ENCODE peak calls at places on chromosomes 5 and 9, in seven cellular contexts. H is prostate gland, W is neural progenitor cell, O is PC-9, Q is heart left ventricle, R is RWPE2, J is transverse colon. T is an unnamed sample.

GRCh38 chr9:137875354-137875753 is 2.2 kb upstream of the CACNA1B start:
- DNase-seq in Q (no peak), O (no peak), R (no peak), H (no peak), W (no peak), J (no peak), T (no peak)

GRCh38 chr5:33448118-33448517 is 7.4 kb downstream of the TARS1 start:
- DNase-seq in Q (no peak), O (no peak), R (no peak), W (no peak), H (no peak), J (no peak), T (no peak)

GRCh38 chr5:81517462-81517861 is 123.5 kb upstream of the ACOT12 start:
- DNase-seq in Q (no peak), O (no peak), J (no peak), H (no peak), W (no peak), R (no peak), T (no peak)

GRCh38 chr5:91136271-91136670 is 246.8 kb downstream of the ARRDC3 start:
- DNase-seq in Q (no peak), R (no peak), H (no peak), W (no peak), O (peak; percentile 38), J (no peak), T (peak; percentile 22)

GRCh38 chr5:6253281-6253680 is 125.1 kb downstream of the MED10 start:
- DNase-seq in J (no peak), Q (no peak), H (no peak), W (no peak), O (no peak), R (no peak), T (no peak)

GRCh38 chr9:110835404-110835803 is 166.8 kb downstream of the MUSK start:
- DNase-seq in Q (no peak), J (no peak), R (no peak), O (no peak), H (no peak), W (no peak), T (peak; percentile 40)

GRCh38 chr5:134129411-134130238 is 15.1 kb downstream of the TCF7 start:
- DNase-seq in J (no peak), R (no peak), O (no peak), H (no peak), W (no peak), Q (no peak), T (no peak)

GRCh38 chr5:143102414-143102813 is 301.1 kb downstream of the NR3C1 start:
- DNase-seq in J (no peak), R (no peak), Q (peak; percentile 38), O (no peak), H (no peak), W (no peak), T (no peak)

GRCh38 chr9:110334183-110334582 is 3.5 kb downstream of the TXNDC8 start:
- DNase-seq in Q (no peak), H (no peak), O (no peak), J (no peak), W (no peak), R (no peak), T (no peak)

GRCh38 chr5:170635706-170636105 is 131.9 kb downstream of the KCNIP1 start:
- DNase-seq in W (no peak), O (no peak), R (no peak), H (no peak), Q (no peak), J (no peak), T (no peak)

GRCh38 chr5:150058480-150059126 is 27.8 kb downstream of the CSF1R start:
- DNase-seq in R (peak; percentile 52), O (no peak), Q (no peak), W (no peak), J (no peak), H (no peak), T (peak; percentile 76)

GRCh38 chr9:130659699-130660248 is 4.6 kb upstream of the PRDM12 start:
- DNase-seq in H (no peak), J (no peak), W (peak; percentile 65), O (no peak), R (no peak), Q (no peak), T (no peak)

GRCh38 chr9:81819859-81820546 is 108.2 kb upstream of the SPATA31D4 start:
- DNase-seq in W (peak; percentile 37), H (no peak), R (no peak), J (no peak), O (no peak), Q (no peak), T (no peak)

GRCh38 chr9:94779101-94779500 is 52.6 kb downstream of the AOPEP start:
- DNase-seq in W (no peak), O (no peak), Q (no peak), H (no peak), R (no peak), J (no peak), T (no peak)

GRCh38 chr9:94782367-94783120 is 56.0 kb downstream of the AOPEP start:
- DNase-seq in R (no peak), J (no peak), Q (no peak), H (no peak), O (no peak), W (no peak), T (no peak)

GRCh38 chr9:94780516-94780950 is 54.0 kb downstream of the AOPEP start:
- DNase-seq in W (no peak), R (no peak), J (no peak), Q (peak; percentile 75), O (no peak), H (no peak), T (no peak)

GRCh38 chr9:94783121-94783664 is 56.7 kb downstream of the AOPEP start:
- DNase-seq in W (peak; percentile 88), Q (peak; percentile 78), H (peak; percentile 96), R (peak; percentile 98), J (peak; percentile 76), O (peak; percentile 98), T (peak; percentile 90)

GRCh38 chr9:94779693-94780290 is 53.3 kb downstream of the AOPEP start:
- DNase-seq in O (no peak), J (no peak), W (no peak), Q (no peak), H (no peak), R (no peak), T (no peak)
- H3K27ac ChIP-seq in O (no peak overlapping the region), J (no peak overlapping the region), W (no peak overlapping the region), Q (peak overlapping the region; percentile 78), H (no peak overlapping the region), R (no peak overlapping the region), T (no peak overlapping the region)

GRCh38 chr9:19787672-19788071 is 1.2 kb downstream of the SLC24A2 start:
- DNase-seq in W (no peak), H (no peak), J (no peak), O (no peak), Q (no peak), R (no peak), T (no peak)

GRCh38 chr9:19788152-19788551 is 685 bp downstream of the SLC24A2 start:
- DNase-seq in O (no peak), R (no peak), W (peak; percentile 83), J (no peak), H (no peak), Q (no peak), T (no peak)

GRCh38 chr9:19785230-19785629 is 3.6 kb downstream of the SLC24A2 start:
- DNase-seq in W (no peak), O (no peak), Q (no peak), H (no peak), J (no peak), R (no peak), T (no peak)

GRCh38 chr9:19788614-19789271 is at the start of gene SLC24A2:
- DNase-seq in R (no peak), W (peak; percentile 86), H (no peak), J (no peak), O (no peak), Q (no peak), T (no peak)
- H3K4me3 ChIP-seq in R (no peak within 1 kb of the TSS), W (peak within 1 kb of the TSS; percentile 69), H (peak within 1 kb of the TSS; percentile 12), J (no peak within 1 kb of the TSS), O (no peak within 1 kb of the TSS), Q (peak within 1 kb of the TSS; percentile 46), T (no peak within 1 kb of the TSS)

DNA sequence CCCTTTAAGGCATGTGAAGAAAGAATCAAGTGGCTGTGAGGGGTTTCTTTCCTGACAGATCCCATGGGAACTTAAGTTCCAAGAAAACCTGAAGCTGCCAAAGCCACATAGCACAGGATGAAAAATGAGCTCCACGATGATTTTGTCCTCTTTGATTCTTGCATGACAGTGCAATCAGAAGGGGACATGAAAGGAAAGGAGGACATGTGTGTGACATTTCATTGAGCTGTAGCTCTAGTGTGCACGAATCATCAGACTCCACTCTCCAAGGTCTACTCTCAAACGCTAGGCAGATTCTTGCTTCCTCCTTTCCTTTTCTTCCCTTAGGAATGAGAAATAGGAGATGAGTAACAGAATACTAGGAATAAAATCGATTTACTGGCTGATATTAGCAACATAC is 142.0 kb downstream of the ZNF608 start:
- DNase-seq in J (no peak), R (no peak), W (peak; percentile 2), O (no peak), H (no peak), Q (no peak), T (no peak)
- H3K27ac ChIP-seq in J (no peak overlapping the region), R (no peak overlapping the region), W (no peak overlapping the region), O (no peak overlapping the region), H (no peak overlapping the region), Q (no peak overlapping the region), T (no peak overlapping the region)

GRCh38 chr5:176388003-176388340 is 426 bp downstream of the NOP16 start:
- DNase-seq in J (no peak), R (no peak), W (peak; percentile 31), Q (no peak), H (no peak), O (no peak), T (peak; percentile 22)
- H3K4me3 ChIP-seq in J (peak overlapping the region; percentile 73), R (peak overlapping the region; percentile 82), W (peak overlapping the region; percentile 87), Q (peak overlapping the region; percentile 89), H (peak overlapping the region; percentile 60), O (peak overlapping the region; percentile 74), T (peak overlapping the region; percentile 96)

DNA sequence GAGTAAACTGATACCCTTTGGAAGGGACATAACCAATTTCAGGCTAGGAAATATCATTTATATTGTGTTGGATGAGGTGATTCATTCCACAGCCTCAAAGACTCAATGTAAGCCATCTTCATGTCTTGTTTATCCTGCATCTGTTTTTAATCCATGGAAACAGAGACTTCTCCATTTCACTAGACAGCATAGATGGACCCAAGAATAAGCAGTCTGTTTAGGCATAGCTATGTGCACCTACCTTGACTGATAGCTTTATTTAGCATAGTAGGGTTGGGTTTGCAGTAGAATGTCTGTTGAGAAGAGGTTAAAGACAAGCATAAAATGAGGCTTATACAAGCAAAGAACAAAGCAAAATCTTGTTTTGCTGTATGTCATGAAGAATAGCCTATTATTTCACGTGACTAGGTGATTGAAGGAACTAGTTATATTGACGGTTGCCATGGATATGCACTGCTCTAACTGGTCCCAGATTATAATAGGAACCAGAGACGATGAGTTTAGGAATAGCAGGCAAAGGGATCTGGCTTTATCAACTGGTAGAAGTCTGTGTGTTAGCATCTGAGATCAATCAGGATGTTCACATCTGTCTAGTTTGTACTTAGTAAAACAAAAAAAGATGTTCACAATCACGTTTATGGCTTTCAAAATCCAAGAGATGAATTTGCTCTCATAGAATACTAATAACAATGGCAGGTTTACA is 154.8 kb upstream of the KLF9 start:
- DNase-seq in Q (no peak), H (no peak), J (no peak), O (no peak), R (no peak), W (no peak), T (no peak)
- H3K27ac ChIP-seq in Q (no peak overlapping the region), H (no peak overlapping the region), J (peak overlapping the region; percentile 30), O (no peak overlapping the region), R (no peak overlapping the region), W (no peak overlapping the region), T (no peak overlapping the region)

DNA sequence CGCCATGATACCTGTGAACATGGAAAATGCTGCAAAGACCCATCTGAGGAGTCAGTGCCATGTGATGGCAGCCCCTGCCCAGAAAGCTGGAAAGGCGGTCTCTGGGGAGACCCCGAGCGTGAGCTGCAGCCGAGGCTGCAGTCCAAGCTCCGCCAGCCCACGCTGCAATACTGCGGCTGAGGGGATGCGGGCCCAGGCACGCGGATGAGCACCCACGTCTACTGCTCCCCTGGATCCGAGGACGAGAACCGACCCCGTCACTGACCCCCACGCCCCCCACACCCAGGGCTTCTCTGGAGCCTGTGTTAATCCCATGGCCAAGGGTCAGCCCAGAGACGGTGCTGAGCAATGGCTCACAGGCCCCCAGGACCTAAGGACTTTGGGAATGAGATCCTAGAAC is 32.4 kb downstream of the SLC12A7 start:
- DNase-seq in Q (no peak), R (no peak), W (no peak), H (no peak), J (no peak), O (no peak), T (no peak)
- H3K4me3 ChIP-seq in Q (no peak overlapping the region), R (no peak overlapping the region), W (no peak overlapping the region), H (no peak overlapping the region), J (no peak overlapping the region), O (no peak overlapping the region), T (no peak overlapping the region)

T was measured in brain microvascular endothelial cell.